ENCODE peak calls at places on chromosomes 7 and 10, in five cellular contexts. One of them, this sample, is unnamed.

GRCh38 chr7:102215281-102215680 is 71.4 kb upstream of the SH2B2 start:
- DNase-seq in sigmoid colon: no peak
- DNase-seq in AG09319: no peak
- DNase-seq in thoracic aorta: no peak
- DNase-seq in left ventricle myocardium inferior: no peak
- DNase-seq in this sample: no peak

GRCh38 chr7:95824586-95824985 is 52.2 kb downstream of the DYNC1I1 start:
- DNase-seq in sigmoid colon: no peak
- DNase-seq in AG09319: no peak
- DNase-seq in thoracic aorta: no peak
- DNase-seq in left ventricle myocardium inferior: no peak
- DNase-seq in this sample: no peak

GRCh38 chr10:72595436-72595835 is 30.4 kb downstream of the MICU1 start:
- DNase-seq in AG09319: no peak
- DNase-seq in thoracic aorta: no peak
- DNase-seq in left ventricle myocardium inferior: no peak
- DNase-seq in sigmoid colon: no peak
- DNase-seq in this sample: no peak

GRCh38 chr7:43362652-43363428 is 220.1 kb upstream of the STK17A start:
- DNase-seq in sigmoid colon: no peak
- DNase-seq in thoracic aorta: no peak
- DNase-seq in AG09319: no peak
- DNase-seq in left ventricle myocardium inferior: no peak
- DNase-seq in this sample: peak

GRCh38 chr10:12631787-12632562 is 282.6 kb downstream of the CAMK1D start:
- DNase-seq in AG09319: no peak
- DNase-seq in sigmoid colon: no peak
- DNase-seq in thoracic aorta: no peak
- DNase-seq in left ventricle myocardium inferior: no peak
- DNase-seq in this sample: no peak

GRCh38 chr10:128095023-128095752 is 31.0 kb downstream of the MKI67 start:
- DNase-seq in AG09319: no peak
- DNase-seq in thoracic aorta: no peak
- DNase-seq in sigmoid colon: no peak
- DNase-seq in left ventricle myocardium inferior: no peak
- DNase-seq in this sample: no peak

GRCh38 chr7:41700044-41700471 is 2.8 kb downstream of the INHBA start:
- DNase-seq in sigmoid colon: no peak
- DNase-seq in thoracic aorta: no peak
- DNase-seq in left ventricle myocardium inferior: no peak
- DNase-seq in AG09319: no peak
- DNase-seq in this sample: no peak

GRCh38 chr10:27439101-27439500 is 65.0 kb upstream of the RAB18 start:
- DNase-seq in sigmoid colon: no peak
- DNase-seq in AG09319: no peak
- DNase-seq in left ventricle myocardium inferior: no peak
- DNase-seq in thoracic aorta: no peak
- DNase-seq in this sample: no peak

GRCh38 chr7:80858141-80858903 is 60.5 kb downstream of the SEMA3C start:
- DNase-seq in thoracic aorta: no peak
- DNase-seq in left ventricle myocardium inferior: no peak
- DNase-seq in sigmoid colon: no peak
- DNase-seq in AG09319: no peak
- DNase-seq in this sample: no peak

GRCh38 chr7:93298671-93299070 is 66.5 kb downstream of the VPS50 start:
- DNase-seq in AG09319: no peak
- DNase-seq in thoracic aorta: no peak
- DNase-seq in sigmoid colon: no peak
- DNase-seq in left ventricle myocardium inferior: no peak
- DNase-seq in this sample: peak

GRCh38 chr10:60810437-60811182 is 32.3 kb downstream of the CDK1 start:
- DNase-seq in sigmoid colon: no peak
- DNase-seq in left ventricle myocardium inferior: no peak
- DNase-seq in thoracic aorta: no peak
- DNase-seq in AG09319: no peak
- DNase-seq in this sample: peak

GRCh38 chr7:85004402-85004801 is 182.5 kb downstream of the SEMA3D start:
- DNase-seq in left ventricle myocardium inferior: no peak
- DNase-seq in sigmoid colon: peak
- DNase-seq in AG09319: no peak
- DNase-seq in thoracic aorta: no peak
- DNase-seq in this sample: peak